ENCODE peak calls at places on chromosome 11, in ten cellular contexts. K, M, O, E, H, F, S, T, D and Z are unnamed samples.

GRCh38 chr11:120719348-120719747 is 207.8 kb downstream of the GRIK4 start:
- DNase-seq in O (no peak), D (no peak), H (peak; percentile 34), K (no peak), S (no peak), E (peak; percentile 14), F (peak; percentile 31), T (no peak), M (no peak), Z (no peak)

GRCh38 chr11:73201888-73202810 is 15.9 kb upstream of the P2RY2 start:
- DNase-seq in K (no peak), T (no peak), E (no peak), F (no peak), D (no peak), H (no peak), S (no peak), M (no peak), O (no peak), Z (no peak)

GRCh38 chr11:67287355-67288197 is 1.5 kb upstream of the ANKRD13D start:
- DNase-seq in S (no peak), M (no peak), F (no peak), D (no peak), H (no peak), O (no peak), E (no peak), K (no peak), T (no peak), Z (no peak)

GRCh38 chr11:83061883-83062282 is 9.8 kb downstream of the RAB30 start:
- DNase-seq in K (no peak), T (no peak), E (no peak), O (no peak), S (no peak), H (no peak), M (no peak), D (no peak), F (no peak), Z (no peak)

GRCh38 chr11:78244546-78245315 is 56.0 kb downstream of the USP35 start:
- DNase-seq in F (no peak), D (no peak), E (no peak), T (no peak), H (no peak), S (no peak), O (no peak), M (no peak), K (no peak), Z (no peak)

GRCh38 chr11:122850076-122850631 is 11.9 kb downstream of the CRTAM start:
- DNase-seq in D (no peak), F (peak; percentile 94), H (peak; percentile 57), M (no peak), E (peak; percentile 33), S (no peak), T (peak; percentile 72), O (no peak), K (no peak), Z (no peak)

GRCh38 chr11:126341760-126342161 is 13.7 kb upstream of the ST3GAL4 start:
- DNase-seq in K (no peak), F (peak; percentile 93), E (peak; percentile 82), M (no peak), D (no peak), T (peak; percentile 70), H (peak; percentile 71), S (no peak), O (no peak), Z (no peak)

GRCh38 chr11:80466570-80466969 is 1025.7 kb upstream of the TENM4 start:
- DNase-seq in T (no peak), F (no peak), D (no peak), E (no peak), O (no peak), S (no peak), K (no peak), H (no peak), M (no peak), Z (no peak)

GRCh38 chr11:68146010-68146540 is 24.9 kb upstream of the CHKA start:
- DNase-seq in O (no peak), D (peak; percentile 53), K (peak; percentile 18), M (no peak), F (no peak), S (peak; percentile 49), H (no peak), E (no peak), T (no peak), Z (no peak)

GRCh38 chr11:3111919-3112690 is 53.0 kb downstream of the OSBPL5 start:
- DNase-seq in F (no peak), M (no peak), K (no peak), S (no peak), H (peak; percentile 38), O (no peak), E (peak; percentile 61), D (no peak), T (no peak), Z (no peak)

GRCh38 chr11:130477646-130478203 is 29.3 kb downstream of the ADAMTS15 start:
- DNase-seq in O (no peak), D (peak; percentile 43), F (no peak), M (no peak), S (no peak), E (no peak), K (no peak), T (no peak), H (peak; percentile 18), Z (no peak)